ENCODE peak calls at places on chromosome 18, in four cellular contexts. One of them, this sample, is unnamed.

GRCh38 chr18:67007999-67008398 is 404.1 kb upstream of the CDH19 start:
- DNase-seq in T-cell: no peak
- DNase-seq in psoas muscle: no peak
- DNase-seq in right cardiac atrium: no peak
- DNase-seq in this sample: no peak

GRCh38 chr18:58417752-58418151 is 211.1 kb downstream of the ALPK2 start:
- DNase-seq in right cardiac atrium: no peak
- DNase-seq in T-cell: no peak
- DNase-seq in psoas muscle: no peak
- DNase-seq in this sample: no peak

GRCh38 chr18:13513015-13513414 is 213.3 kb downstream of the FAM210A start:
- DNase-seq in right cardiac atrium: no peak
- DNase-seq in psoas muscle: peak; percentile 81
- DNase-seq in T-cell: no peak
- DNase-seq in this sample: no peak

GRCh38 chr18:68376931-68377330 is 338.0 kb downstream of the TMX3 start:
- DNase-seq in right cardiac atrium: no peak
- DNase-seq in psoas muscle: no peak
- DNase-seq in T-cell: no peak
- DNase-seq in this sample: no peak

GRCh38 chr18:9714832-9715343 is 6.8 kb downstream of the RAB31 start:
- DNase-seq in psoas muscle: no peak
- DNase-seq in right cardiac atrium: no peak
- DNase-seq in T-cell: no peak
- DNase-seq in this sample: no peak

GRCh38 chr18:70418551-70419311 is 129.9 kb downstream of the SOCS6 start:
- DNase-seq in right cardiac atrium: no peak
- DNase-seq in T-cell: no peak
- DNase-seq in psoas muscle: no peak
- DNase-seq in this sample: no peak

GRCh38 chr18:3478262-3478978 is 28.4 kb downstream of the TGIF1 start:
- DNase-seq in psoas muscle: no peak
- DNase-seq in T-cell: no peak
- DNase-seq in right cardiac atrium: no peak
- DNase-seq in this sample: no peak

GRCh38 chr18:72468011-72468710 is 76.0 kb downstream of the CBLN2 start:
- DNase-seq in right cardiac atrium: no peak
- DNase-seq in T-cell: no peak
- DNase-seq in psoas muscle: no peak
- DNase-seq in this sample: no peak

GRCh38 chr18:68791801-68792200 is 6.1 kb upstream of the CCDC102B start:
- DNase-seq in psoas muscle: no peak
- DNase-seq in right cardiac atrium: peak; percentile 41
- DNase-seq in T-cell: no peak
- DNase-seq in this sample: no peak

GRCh38 chr18:69102959-69103358 is 297.7 kb upstream of the DOK6 start:
- DNase-seq in T-cell: no peak
- DNase-seq in right cardiac atrium: no peak
- DNase-seq in psoas muscle: no peak
- DNase-seq in this sample: no peak

GRCh38 chr18:12359515-12359927 is 17.5 kb downstream of the AFG3L2 start:
- DNase-seq in psoas muscle: no peak
- DNase-seq in T-cell: no peak
- DNase-seq in right cardiac atrium: no peak
- DNase-seq in this sample: no peak

GRCh38 chr18:49081511-49082146 is 130.9 kb upstream of the SMAD7 start:
- DNase-seq in T-cell: no peak
- DNase-seq in right cardiac atrium: no peak
- DNase-seq in psoas muscle: no peak
- DNase-seq in this sample: no peak

GRCh38 chr18:11336241-11336640 is 186.9 kb upstream of the PIEZO2 start:
- DNase-seq in right cardiac atrium: no peak
- DNase-seq in psoas muscle: no peak
- DNase-seq in T-cell: no peak
- DNase-seq in this sample: no peak